ENCODE peak calls at places on chromosomes 5 and 9, in eight cellular contexts. F is neural progenitor cell, T is small intestine, B is left ventricle myocardium inferior, M is breast epithelium, H is aorta, V is cardiac muscle cell, X is uterus. W is an unnamed sample.
A peak's percentile ranks its signal among the peaks of the same experiment; 100 is the strongest.

GRCh38 chr5:67617051-67617450 is 420.5 kb upstream of the CD180 start:
- DNase-seq in F (no peak), T (no peak), B (no peak), M (peak; percentile 32), H (no peak), V (no peak), X (no peak), W (no peak)

GRCh38 chr9:13354733-13355132 is 75.2 kb upstream of the MPDZ start:
- DNase-seq in F (no peak), T (no peak), B (no peak), M (no peak), H (no peak), V (peak; percentile 12), X (no peak), W (peak; percentile 10)

GRCh38 chr5:140875085-140876065 is at the start of gene PCDHA12:
- DNase-seq in F (peak; percentile 68), T (no peak), B (no peak), M (no peak), H (no peak), V (no peak), X (no peak), W (no peak)

GRCh38 chr5:150307617-150308426 is 5.1 kb upstream of the ARSI start:
- DNase-seq in F (no peak), T (no peak), B (no peak), M (no peak), H (no peak), V (no peak), X (no peak), W (no peak)

GRCh38 chr5:170757182-170757601 is 26.3 kb upstream of the GABRP start:
- DNase-seq in F (no peak), T (peak; percentile 93), B (no peak), M (no peak), H (no peak), V (peak; percentile 61), X (no peak), W (no peak)

GRCh38 chr9:86983260-86984255 is 36.3 kb upstream of the GAS1 start:
- DNase-seq in F (no peak), T (no peak), B (peak; percentile 17), M (no peak), H (no peak), V (peak; percentile 99), X (peak; percentile 71), W (peak; percentile 99)

GRCh38 chr5:139050432-139050831 is 147.7 kb downstream of the SIL1 start:
- DNase-seq in F (no peak), T (peak; percentile 35), B (no peak), M (no peak), H (no peak), V (no peak), X (no peak), W (no peak)

GRCh38 chr9:2132484-2133082 is 117.4 kb downstream of the SMARCA2 start:
- DNase-seq in F (peak; percentile 42), T (peak; percentile 6), B (no peak), M (no peak), H (no peak), V (peak; percentile 74), X (no peak), W (no peak)

GRCh38 chr5:9473624-9474023 is 72.3 kb downstream of the SEMA5A start:
- DNase-seq in F (no peak), T (no peak), B (no peak), M (no peak), H (no peak), V (no peak), X (no peak), W (no peak)

GRCh38 chr5:9423611-9424010 is 122.3 kb downstream of the SEMA5A start:
- DNase-seq in F (no peak), T (no peak), B (no peak), M (no peak), H (no peak), V (no peak), X (no peak), W (no peak)

GRCh38 chr5:125134216-125135081 is 388.0 kb upstream of the ZNF608 start:
- DNase-seq in F (no peak), T (no peak), B (no peak), M (no peak), H (no peak), V (peak; percentile 60), X (no peak), W (peak; percentile 74)

GRCh38 chr5:150644496-150644895 is 4.0 kb downstream of the SYNPO start:
- DNase-seq in F (no peak), T (no peak), B (peak; percentile 65), M (no peak), H (no peak), V (no peak), X (no peak), W (no peak)

GRCh38 chr5:142981886-142982820 is 212.0 kb downstream of the ARHGAP26 start:
- DNase-seq in F (peak; percentile 69), T (peak; percentile 95), B (peak; percentile 84), M (peak; percentile 71), H (peak; percentile 77), V (peak; percentile 78), X (peak; percentile 62), W (peak; percentile 99)

GRCh38 chr9:35771079-35771441 is 17.0 kb upstream of the MSMP start:
- DNase-seq in F (no peak), T (peak; percentile 30), B (peak; percentile 54), M (peak; percentile 53), H (no peak), V (no peak), X (no peak), W (no peak)

GRCh38 chr9:35771943-35772342 is 17.9 kb upstream of the MSMP start:
- DNase-seq in F (no peak), T (peak; percentile 95), B (no peak), M (no peak), H (no peak), V (peak; percentile 21), X (no peak), W (peak; percentile 80)

GRCh38 chr9:35774907-35775635 is 16.3 kb upstream of the NPR2 start:
- DNase-seq in F (peak; percentile 51), T (no peak), B (no peak), M (no peak), H (no peak), V (peak; percentile 24), X (no peak), W (no peak)

GRCh38 chr9:35771524-35771923 is 17.4 kb upstream of the MSMP start:
- DNase-seq in F (no peak), T (peak; percentile 70), B (no peak), M (no peak), H (no peak), V (peak; percentile 63), X (no peak), W (no peak)

GRCh38 chr9:35776018-35776417 is 15.4 kb upstream of the NPR2 start:
- DNase-seq in F (no peak), T (no peak), B (no peak), M (no peak), H (no peak), V (no peak), X (no peak), W (no peak)
- H3K4me1 ChIP-seq in F (peaks cover 18% of the 10 kb centered on the region), T (no peaks in the 10 kb centered on the region), B (peaks cover 22% of the 10 kb centered on the region), M (no peaks in the 10 kb centered on the region), H (no peaks in the 10 kb centered on the region), V (peaks cover 6% of the 10 kb centered on the region), X (no peaks in the 10 kb centered on the region), W (peaks cover 9% of the 10 kb centered on the region)

GRCh38 chr9:137198748-137199276 is 1.7 kb downstream of the TPRN start:
- DNase-seq in F (no peak), T (peak; percentile 54), B (no peak), M (no peak), H (no peak), V (no peak), X (no peak), W (no peak)
- H3K4me1 ChIP-seq in F (peaks cover 12% of the 10 kb centered on the region), T (no peaks in the 10 kb centered on the region), B (peaks cover 91% of the 10 kb centered on the region), M (peaks cover 6% of the 10 kb centered on the region), H (peaks cover 1% of the 10 kb centered on the region), V (peaks cover 43% of the 10 kb centered on the region), X (peaks cover 11% of the 10 kb centered on the region), W (peaks cover 5% of the 10 kb centered on the region)

DNA sequence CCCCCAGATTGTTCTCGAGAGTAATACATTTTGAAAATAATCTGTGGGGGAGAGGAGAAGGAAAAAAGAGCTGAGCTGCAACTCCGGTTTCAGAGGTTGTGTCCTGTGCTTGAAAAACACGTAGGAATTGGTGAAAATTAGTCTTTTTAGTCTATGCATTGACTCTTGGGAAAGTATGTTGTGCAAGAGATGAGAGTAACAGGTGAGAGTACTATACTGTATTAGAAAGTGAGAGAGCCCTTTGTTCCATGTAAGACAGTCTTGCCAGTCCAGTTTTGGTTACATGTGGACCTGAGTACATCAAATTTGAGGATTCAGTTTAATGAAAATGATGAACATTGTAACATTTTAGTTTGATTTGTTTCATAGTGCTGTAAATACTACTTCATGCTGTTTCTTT is 27.8 kb downstream of the ERBIN start:
- DNase-seq in F (no peak), T (no peak), B (no peak), M (no peak), H (no peak), V (no peak), X (no peak), W (no peak)
- H3K4me1 ChIP-seq in F (no peaks in the 10 kb centered on the region), T (peaks cover 2% of the 10 kb centered on the region), B (peaks cover 57% of the 10 kb centered on the region), M (no peaks in the 10 kb centered on the region), H (peaks cover 2% of the 10 kb centered on the region), V (no peaks in the 10 kb centered on the region), X (no peaks in the 10 kb centered on the region), W (peaks cover 3% of the 10 kb centered on the region)

GRCh38 chr9:129480227-129480626 is 140.7 kb downstream of the C9orf50 start:
- DNase-seq in F (no peak), T (no peak), B (no peak), M (no peak), H (no peak), V (peak; percentile 63), X (peak; percentile 54), W (no peak)

GRCh38 chr9:129478461-129478860 is 142.4 kb downstream of the C9orf50 start:
- DNase-seq in F (no peak), T (no peak), B (no peak), M (no peak), H (no peak), V (no peak), X (no peak), W (no peak)

GRCh38 chr9:129481424-129481823 is 139.5 kb downstream of the C9orf50 start:
- DNase-seq in F (no peak), T (no peak), B (no peak), M (no peak), H (no peak), V (no peak), X (no peak), W (no peak)

GRCh38 chr9:129480705-129481104 is 140.2 kb downstream of the C9orf50 start:
- DNase-seq in F (no peak), T (no peak), B (no peak), M (no peak), H (no peak), V (no peak), X (no peak), W (no peak)

DNA sequence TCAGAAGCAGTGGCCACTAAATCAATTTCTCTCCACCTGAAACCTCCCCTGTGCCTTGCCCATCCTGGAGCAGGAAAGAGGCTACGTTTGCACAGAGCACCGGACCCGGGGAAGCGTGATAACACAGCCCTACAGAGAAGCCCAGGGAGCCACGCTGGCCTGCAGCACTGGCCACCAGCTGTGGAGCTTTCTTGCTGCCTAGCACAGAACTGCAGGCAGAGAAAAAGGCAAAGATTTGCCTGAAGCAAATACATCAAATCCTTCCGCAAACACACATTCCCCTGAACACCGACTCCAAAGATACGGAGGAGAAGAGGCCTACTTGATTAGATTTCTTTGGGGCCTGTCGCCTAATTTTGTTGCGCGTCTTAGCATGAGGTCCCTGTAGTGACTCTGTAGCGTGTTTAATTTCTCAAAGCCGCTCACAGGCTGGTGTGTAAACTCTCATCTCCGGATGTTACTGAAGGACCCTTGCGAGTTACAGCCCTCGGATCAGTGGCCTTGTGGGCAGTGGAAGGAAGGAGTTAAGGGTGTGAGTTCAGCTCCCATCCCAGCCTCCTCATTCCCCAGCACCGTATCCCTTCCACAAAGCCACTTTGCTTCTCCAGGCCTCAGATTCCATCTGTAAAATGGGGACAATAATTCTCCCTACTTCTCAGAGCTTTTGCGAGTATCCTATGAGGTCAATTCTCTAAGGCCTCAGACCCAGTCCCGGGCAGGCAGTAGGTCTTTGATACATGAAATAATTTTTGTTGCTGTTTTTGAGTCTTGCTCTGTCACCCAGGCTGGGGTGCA is 141.5 kb downstream of the C9orf50 start:
- DNase-seq in F (no peak), T (no peak), B (no peak), M (no peak), H (no peak), V (no peak), X (no peak), W (no peak)
- H3K4me1 ChIP-seq in F (peaks cover 29% of the 10 kb centered on the region), T (no peaks in the 10 kb centered on the region), B (peaks cover 54% of the 10 kb centered on the region), M (peaks cover 13% of the 10 kb centered on the region), H (no peaks in the 10 kb centered on the region), V (peaks cover 49% of the 10 kb centered on the region), X (peaks cover 14% of the 10 kb centered on the region), W (peaks cover 14% of the 10 kb centered on the region)

W was measured in foreskin keratinocyte.